ENCODE peak calls at places on chromosomes 2 and 18, in ten cellular contexts. E is transverse colon, R is H1, P is HepG2, F is spleen, H is prostate gland, U is HCT116, D is endothelial cell of umbilical vein, G is K562, L is stomach. A is an unnamed sample.

GRCh38 chr2:133504566-133505505 is 63.4 kb downstream of the NCKAP5 start:
- DNase-seq in E (peak; percentile 60), R (no peak), P (no peak), F (no peak), H (peak; percentile 22), U (no peak), D (peak; percentile 88), G (no peak), L (peak; percentile 68), A (no peak)

GRCh38 chr2:101140978-101141655 is 10.1 kb downstream of the TBC1D8 start:
- DNase-seq in E (no peak), R (no peak), P (no peak), F (no peak), H (no peak), U (no peak), D (no peak), G (no peak), L (no peak), A (no peak)

GRCh38 chr2:23696163-23697045 is 230.5 kb downstream of the ATAD2B start:
- DNase-seq in E (no peak), R (no peak), P (no peak), F (no peak), H (no peak), U (no peak), D (no peak), G (no peak), L (no peak), A (no peak)

GRCh38 chr2:151363709-151364108 is 6.3 kb downstream of the TNFAIP6 start:
- DNase-seq in E (no peak), R (no peak), P (no peak), F (no peak), H (no peak), U (no peak), D (peak; percentile 40), G (no peak), L (no peak), A (no peak)

GRCh38 chr2:158713523-158714138 is 81.5 kb upstream of the DAPL1 start:
- DNase-seq in E (no peak), R (no peak), P (no peak), F (no peak), H (no peak), U (no peak), D (peak; percentile 38), G (no peak), L (no peak), A (no peak)

GRCh38 chr2:121355488-121355887 is 70.5 kb upstream of the TFCP2L1 start:
- DNase-seq in E (peak; percentile 67), R (no peak), P (peak; percentile 59), F (no peak), H (peak; percentile 78), U (no peak), D (no peak), G (no peak), L (peak; percentile 87), A (no peak)

GRCh38 chr18:69529151-69529550 is 128.5 kb downstream of the DOK6 start:
- DNase-seq in E (no peak), R (no peak), P (no peak), F (no peak), H (no peak), U (no peak), D (no peak), G (no peak), L (no peak), A (no peak)

GRCh38 chr2:29022455-29023128 is 41.5 kb downstream of the TOGARAM2 start:
- DNase-seq in E (no peak), R (no peak), P (no peak), F (no peak), H (no peak), U (no peak), D (no peak), G (no peak), L (no peak), A (no peak)

DNA sequence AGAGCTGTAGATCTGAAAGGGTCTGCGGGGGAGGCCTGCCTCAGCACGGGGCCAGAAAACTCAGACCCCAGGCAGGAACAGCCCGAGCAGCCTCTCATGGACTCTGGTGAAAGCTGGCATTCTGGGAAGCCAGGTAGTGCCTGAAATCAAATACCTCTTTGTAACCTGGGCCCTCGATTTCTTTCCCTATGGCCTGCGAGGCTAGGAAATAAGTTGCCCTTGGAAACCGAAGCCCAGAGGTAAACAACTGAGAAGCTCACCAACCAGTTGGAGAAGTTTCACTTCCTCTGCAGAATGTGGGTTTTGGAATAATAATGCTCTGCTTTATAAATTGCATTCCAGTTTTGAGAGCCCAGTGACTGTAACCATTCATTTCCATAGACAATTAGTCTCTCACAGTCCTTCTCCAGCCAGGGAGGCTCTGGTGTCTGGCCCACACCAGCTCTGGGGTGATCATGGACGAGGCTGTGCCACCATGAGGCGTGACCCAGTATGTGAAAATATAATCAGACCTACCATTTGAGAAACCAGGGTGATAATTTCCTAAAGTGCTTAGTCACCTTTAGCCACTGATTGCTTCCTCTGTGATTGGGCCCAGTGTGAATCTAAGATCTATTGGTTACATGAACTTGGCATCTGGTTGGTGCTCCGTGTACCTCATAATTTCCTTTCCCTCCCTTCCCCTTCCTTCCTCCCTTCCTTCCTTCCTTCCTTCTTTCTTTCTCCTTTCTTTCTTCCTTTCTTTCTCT is 133.1 kb upstream of the PELI1 start:
- DNase-seq in E (no peak), R (no peak), P (no peak), F (no peak), H (peak; percentile 17), U (no peak), D (no peak), G (no peak), L (no peak), A (no peak)
- TF ChIP-seq POLR2A in E (no peak), R (no peak), P (no peak), F (no peak), H (no peak), U (no peak), D (no peak), G (no peak), L (no peak), A (no peak)

DNA sequence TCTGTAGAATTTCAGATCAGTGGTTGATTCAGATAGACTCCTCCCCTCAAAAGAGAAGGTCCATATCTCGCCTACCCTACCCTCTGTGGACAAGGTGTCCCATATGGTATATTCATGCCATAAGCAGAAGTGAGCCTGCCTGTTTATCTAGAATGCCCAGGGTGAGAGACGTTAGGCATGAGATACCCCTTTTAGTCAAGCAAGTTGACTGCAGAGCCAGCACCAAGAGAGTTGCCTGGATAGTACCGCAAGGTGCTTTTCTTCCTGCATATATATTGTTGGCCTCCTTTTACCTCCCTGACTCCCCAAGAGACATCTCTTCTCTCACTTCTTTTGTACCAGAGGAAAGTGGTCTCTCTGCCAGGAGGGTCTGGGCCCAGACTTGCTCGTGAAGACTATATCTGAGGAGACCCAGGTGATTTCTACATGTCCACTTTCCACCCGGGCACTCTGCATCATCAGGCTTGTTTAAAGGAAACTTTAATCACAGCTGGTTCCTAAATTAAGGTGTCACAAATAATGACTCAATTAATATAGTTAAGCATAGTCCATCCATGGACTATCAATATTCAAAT is 4.0 kb downstream of the ITGA4 start:
- DNase-seq in E (peak; percentile 10), R (no peak), P (no peak), F (peak; percentile 56), H (no peak), U (no peak), D (no peak), G (no peak), L (no peak), A (no peak)
- H3K4me3 ChIP-seq in E (no peak overlapping the region), R (no peak overlapping the region), P (no peak overlapping the region), F (peak overlapping the region; percentile 74), H (no peak overlapping the region), U (no peak overlapping the region), D (no peak overlapping the region), G (no peak overlapping the region), L (no peak overlapping the region), A (no peak overlapping the region)

DNA sequence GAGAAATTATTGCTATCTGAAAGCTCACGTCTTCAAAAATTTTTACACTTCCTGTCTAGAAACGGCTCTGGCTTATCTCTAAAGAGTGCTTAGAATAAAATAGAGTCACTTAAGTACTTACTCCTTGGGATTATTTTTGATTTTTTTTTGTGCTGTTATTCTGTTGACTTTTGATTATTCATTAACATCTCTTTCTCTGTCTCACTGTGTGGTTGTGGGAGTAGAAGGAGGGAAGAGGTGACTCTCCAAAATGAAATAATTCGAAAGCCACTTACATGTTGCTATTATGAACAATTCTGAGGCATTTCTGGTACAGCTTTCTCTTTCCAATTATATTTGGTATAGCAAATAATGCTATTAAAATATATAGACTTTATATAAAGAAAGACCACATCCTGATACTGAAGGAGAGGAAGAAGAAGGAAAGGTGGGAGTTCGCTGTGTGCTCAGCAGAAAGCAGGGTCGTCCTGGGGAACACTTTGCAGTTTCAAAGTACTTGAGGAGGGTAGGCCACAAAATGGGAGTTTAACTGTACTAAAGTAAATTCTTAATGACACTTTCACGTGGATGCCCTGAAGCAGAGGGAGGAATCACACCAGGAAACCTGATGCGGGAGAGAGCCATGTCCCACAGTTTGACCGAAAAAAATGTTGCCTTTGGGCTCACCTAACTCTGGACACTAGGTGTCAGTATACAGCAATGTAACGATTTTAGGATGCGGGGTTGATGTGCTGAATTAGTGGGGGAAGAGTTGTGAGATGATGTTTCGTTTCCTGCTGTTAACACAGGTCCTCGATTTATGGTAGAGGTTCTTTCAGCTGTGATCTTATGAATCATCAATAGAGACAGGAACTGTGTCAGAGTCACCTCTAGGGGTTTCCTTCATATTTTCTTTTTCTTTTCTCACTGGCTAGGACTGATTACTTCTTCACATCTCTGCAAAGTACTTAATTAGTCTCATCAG is 9.8 kb upstream of the MMADHC start:
- DNase-seq in E (peak; percentile 23), R (peak; percentile 31), P (peak; percentile 57), F (no peak), H (peak; percentile 51), U (peak; percentile 54), D (peak; percentile 87), G (peak; percentile 63), L (peak; percentile 30), A (no peak)
- TF ChIP-seq POLR2AphosphoS5 in E (no peak), R (no peak), P (no peak), F (no peak), H (peak; percentile 64), U (no peak), D (peak; percentile 62), G (no peak), L (no peak), A (no peak)

GRCh38 chr18:54830260-54830659 is 2.0 kb downstream of the RAB27B start:
- DNase-seq in E (no peak), R (no peak), P (no peak), F (no peak), H (no peak), U (no peak), D (no peak), G (no peak), L (no peak), A (no peak)

GRCh38 chr18:54825626-54826344 is 2.5 kb upstream of the RAB27B start:
- DNase-seq in E (no peak), R (no peak), P (no peak), F (no peak), H (no peak), U (no peak), D (no peak), G (no peak), L (no peak), A (no peak)

GRCh38 chr18:54829856-54830255 is 1.6 kb downstream of the RAB27B start:
- DNase-seq in E (no peak), R (no peak), P (no peak), F (no peak), H (peak; percentile 72), U (no peak), D (no peak), G (no peak), L (no peak), A (no peak)

GRCh38 chr18:54828986-54829385 is 709 bp downstream of the RAB27B start:
- DNase-seq in E (no peak), R (no peak), P (no peak), F (no peak), H (no peak), U (no peak), D (no peak), G (no peak), L (no peak), A (no peak)

DNA sequence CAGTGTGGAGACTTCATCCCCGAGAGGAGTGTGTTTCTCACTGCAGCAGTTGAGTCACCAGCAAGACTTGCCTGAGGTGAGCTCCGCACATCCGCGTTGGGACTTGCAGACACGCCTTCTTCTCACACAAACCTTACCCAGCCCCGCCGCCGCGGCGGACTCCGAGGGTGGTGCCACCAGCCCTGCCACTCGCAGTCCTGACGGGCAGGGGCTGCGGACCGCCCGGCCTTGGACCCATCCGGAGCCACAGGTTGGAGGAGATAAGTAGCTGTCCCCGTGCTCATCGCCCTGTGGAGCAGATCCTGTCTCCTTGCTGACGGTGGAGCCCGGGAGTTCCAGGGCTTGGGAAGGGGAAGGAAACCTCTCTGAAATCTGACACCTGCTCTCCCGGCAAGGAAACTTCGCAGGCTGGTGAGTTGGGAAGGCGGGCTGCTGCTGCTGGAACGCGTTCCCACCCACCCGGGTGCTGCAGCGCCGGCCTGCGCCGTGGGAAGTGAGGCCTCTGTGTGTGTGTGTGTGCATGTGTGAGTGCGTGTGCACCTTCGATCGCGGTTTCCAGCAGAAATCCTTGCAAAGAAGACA is at the start of gene RAB27B:
- DNase-seq in E (peak; percentile 88), R (peak; percentile 53), P (peak; percentile 25), F (peak; percentile 91), H (peak; percentile 91), U (peak; percentile 75), D (peak; percentile 78), G (no peak), L (peak; percentile 88), A (peak; percentile 97)
- TF ChIP-seq POLR2A in E (peak; percentile 83), R (no peak), P (no peak), F (no peak), H (peak; percentile 55), U (no peak), D (no peak), G (no peak), L (no peak), A (no peak)

A was measured in vagina.